ENCODE peak calls at places on chromosome 12, in nine cellular contexts. One of them, this sample, is unnamed.

GRCh38 chr12:108575199-108575912 is 13.0 kb downstream of the ISCU start:
- DNase-seq in activated T-cell treated with anti-CD3 and anti-CD28 coated beads for 1 hour: no peak
- DNase-seq in activated CD4-positive, alpha-beta T cell treated with anti-CD3 and anti-CD28 coated beads for 24 hours: no peak
- DNase-seq in cardiac muscle cell: no peak
- DNase-seq in NCI-H2081: no peak
- DNase-seq in germinal center: no peak
- DNase-seq in cerebellum: no peak
- DNase-seq in NCI-H1436 treated with DMSO at 0.1 percent for 48 hours: no peak
- DNase-seq in CD4-positive, alpha-beta T cell: no peak
- DNase-seq in this sample: no peak

GRCh38 chr12:57235012-57235727 is 5.7 kb downstream of the SHMT2 start:
- DNase-seq in activated T-cell treated with anti-CD3 and anti-CD28 coated beads for 1 hour: no peak
- DNase-seq in activated CD4-positive, alpha-beta T cell treated with anti-CD3 and anti-CD28 coated beads for 24 hours: no peak
- DNase-seq in cardiac muscle cell: no peak
- DNase-seq in NCI-H2081: peak
- DNase-seq in germinal center: no peak
- DNase-seq in cerebellum: no peak
- DNase-seq in NCI-H1436 treated with DMSO at 0.1 percent for 48 hours: no peak
- DNase-seq in CD4-positive, alpha-beta T cell: no peak
- DNase-seq in this sample: no peak

GRCh38 chr12:7667025-7667575 is 1.4 kb upstream of the APOBEC1 start:
- DNase-seq in activated T-cell treated with anti-CD3 and anti-CD28 coated beads for 1 hour: no peak
- DNase-seq in activated CD4-positive, alpha-beta T cell treated with anti-CD3 and anti-CD28 coated beads for 24 hours: no peak
- DNase-seq in cardiac muscle cell: peak
- DNase-seq in NCI-H2081: no peak
- DNase-seq in germinal center: no peak
- DNase-seq in cerebellum: no peak
- DNase-seq in NCI-H1436 treated with DMSO at 0.1 percent for 48 hours: no peak
- DNase-seq in CD4-positive, alpha-beta T cell: no peak
- DNase-seq in this sample: no peak

GRCh38 chr12:68792952-68793351 is 15.0 kb upstream of the MDM2 start:
- DNase-seq in activated T-cell treated with anti-CD3 and anti-CD28 coated beads for 1 hour: no peak
- DNase-seq in activated CD4-positive, alpha-beta T cell treated with anti-CD3 and anti-CD28 coated beads for 24 hours: no peak
- DNase-seq in cardiac muscle cell: no peak
- DNase-seq in NCI-H2081: peak
- DNase-seq in germinal center: peak
- DNase-seq in cerebellum: no peak
- DNase-seq in NCI-H1436 treated with DMSO at 0.1 percent for 48 hours: no peak
- DNase-seq in CD4-positive, alpha-beta T cell: no peak
- DNase-seq in this sample: peak

GRCh38 chr12:114425031-114425626 is 19.2 kb upstream of the TBX5 start:
- DNase-seq in activated T-cell treated with anti-CD3 and anti-CD28 coated beads for 1 hour: no peak
- DNase-seq in activated CD4-positive, alpha-beta T cell treated with anti-CD3 and anti-CD28 coated beads for 24 hours: no peak
- DNase-seq in cardiac muscle cell: no peak
- DNase-seq in NCI-H2081: no peak
- DNase-seq in germinal center: no peak
- DNase-seq in cerebellum: no peak
- DNase-seq in NCI-H1436 treated with DMSO at 0.1 percent for 48 hours: no peak
- DNase-seq in CD4-positive, alpha-beta T cell: no peak
- DNase-seq in this sample: no peak

GRCh38 chr12:131783915-131784541 is 44.2 kb upstream of the MMP17 start:
- DNase-seq in activated T-cell treated with anti-CD3 and anti-CD28 coated beads for 1 hour: no peak
- DNase-seq in activated CD4-positive, alpha-beta T cell treated with anti-CD3 and anti-CD28 coated beads for 24 hours: no peak
- DNase-seq in cardiac muscle cell: no peak
- DNase-seq in NCI-H2081: no peak
- DNase-seq in germinal center: no peak
- DNase-seq in cerebellum: no peak
- DNase-seq in NCI-H1436 treated with DMSO at 0.1 percent for 48 hours: no peak
- DNase-seq in CD4-positive, alpha-beta T cell: no peak
- DNase-seq in this sample: no peak

GRCh38 chr12:32440120-32440865 is 40.9 kb downstream of the FGD4 start:
- DNase-seq in activated T-cell treated with anti-CD3 and anti-CD28 coated beads for 1 hour: no peak
- DNase-seq in activated CD4-positive, alpha-beta T cell treated with anti-CD3 and anti-CD28 coated beads for 24 hours: no peak
- DNase-seq in cardiac muscle cell: no peak
- DNase-seq in NCI-H2081: no peak
- DNase-seq in germinal center: no peak
- DNase-seq in cerebellum: no peak
- DNase-seq in NCI-H1436 treated with DMSO at 0.1 percent for 48 hours: no peak
- DNase-seq in CD4-positive, alpha-beta T cell: no peak
- DNase-seq in this sample: no peak

GRCh38 chr12:121209629-121210572 is at the start of gene P2RX4:
- DNase-seq in activated T-cell treated with anti-CD3 and anti-CD28 coated beads for 1 hour: peak
- DNase-seq in activated CD4-positive, alpha-beta T cell treated with anti-CD3 and anti-CD28 coated beads for 24 hours: peak
- DNase-seq in cardiac muscle cell: peak
- DNase-seq in NCI-H2081: peak
- DNase-seq in germinal center: peak
- DNase-seq in cerebellum: peak
- DNase-seq in NCI-H1436 treated with DMSO at 0.1 percent for 48 hours: peak
- DNase-seq in CD4-positive, alpha-beta T cell: peak
- DNase-seq in this sample: peak

GRCh38 chr12:57722716-57723629 is 15.6 kb downstream of the AGAP2 start:
- DNase-seq in activated T-cell treated with anti-CD3 and anti-CD28 coated beads for 1 hour: no peak
- DNase-seq in activated CD4-positive, alpha-beta T cell treated with anti-CD3 and anti-CD28 coated beads for 24 hours: no peak
- DNase-seq in cardiac muscle cell: no peak
- DNase-seq in NCI-H2081: peak
- DNase-seq in germinal center: no peak
- DNase-seq in cerebellum: peak
- DNase-seq in NCI-H1436 treated with DMSO at 0.1 percent for 48 hours: no peak
- DNase-seq in CD4-positive, alpha-beta T cell: no peak
- DNase-seq in this sample: no peak

GRCh38 chr12:89208661-89209096 is 143.6 kb downstream of the DUSP6 start:
- DNase-seq in activated T-cell treated with anti-CD3 and anti-CD28 coated beads for 1 hour: no peak
- DNase-seq in activated CD4-positive, alpha-beta T cell treated with anti-CD3 and anti-CD28 coated beads for 24 hours: no peak
- DNase-seq in cardiac muscle cell: no peak
- DNase-seq in NCI-H2081: no peak
- DNase-seq in germinal center: no peak
- DNase-seq in cerebellum: no peak
- DNase-seq in NCI-H1436 treated with DMSO at 0.1 percent for 48 hours: no peak
- DNase-seq in CD4-positive, alpha-beta T cell: no peak
- DNase-seq in this sample: no peak

GRCh38 chr12:3668479-3669165 is 84.3 kb downstream of the CRACR2A start:
- DNase-seq in activated T-cell treated with anti-CD3 and anti-CD28 coated beads for 1 hour: no peak
- DNase-seq in activated CD4-positive, alpha-beta T cell treated with anti-CD3 and anti-CD28 coated beads for 24 hours: no peak
- DNase-seq in cardiac muscle cell: no peak
- DNase-seq in NCI-H2081: no peak
- DNase-seq in germinal center: no peak
- DNase-seq in cerebellum: peak
- DNase-seq in NCI-H1436 treated with DMSO at 0.1 percent for 48 hours: no peak
- DNase-seq in CD4-positive, alpha-beta T cell: no peak
- DNase-seq in this sample: no peak

GRCh38 chr12:12870454-12870853 is 20.9 kb upstream of the GPRC5A start:
- DNase-seq in activated T-cell treated with anti-CD3 and anti-CD28 coated beads for 1 hour: no peak
- DNase-seq in activated CD4-positive, alpha-beta T cell treated with anti-CD3 and anti-CD28 coated beads for 24 hours: no peak
- DNase-seq in cardiac muscle cell: no peak
- DNase-seq in NCI-H2081: no peak
- DNase-seq in germinal center: no peak
- DNase-seq in cerebellum: no peak
- DNase-seq in NCI-H1436 treated with DMSO at 0.1 percent for 48 hours: no peak
- DNase-seq in CD4-positive, alpha-beta T cell: no peak
- DNase-seq in this sample: no peak

GRCh38 chr12:108722992-108723766 is 8.1 kb downstream of the CORO1C start:
- DNase-seq in activated T-cell treated with anti-CD3 and anti-CD28 coated beads for 1 hour: no peak
- DNase-seq in activated CD4-positive, alpha-beta T cell treated with anti-CD3 and anti-CD28 coated beads for 24 hours: no peak
- DNase-seq in cardiac muscle cell: no peak
- DNase-seq in NCI-H2081: no peak
- DNase-seq in germinal center: no peak
- DNase-seq in cerebellum: no peak
- DNase-seq in NCI-H1436 treated with DMSO at 0.1 percent for 48 hours: no peak
- DNase-seq in CD4-positive, alpha-beta T cell: no peak
- DNase-seq in this sample: no peak

GRCh38 chr12:113065126-113066007 is 8.8 kb downstream of the DTX1 start:
- DNase-seq in activated T-cell treated with anti-CD3 and anti-CD28 coated beads for 1 hour: no peak
- DNase-seq in activated CD4-positive, alpha-beta T cell treated with anti-CD3 and anti-CD28 coated beads for 24 hours: no peak
- DNase-seq in cardiac muscle cell: peak
- DNase-seq in NCI-H2081: peak
- DNase-seq in germinal center: peak
- DNase-seq in cerebellum: no peak
- DNase-seq in NCI-H1436 treated with DMSO at 0.1 percent for 48 hours: no peak
- DNase-seq in CD4-positive, alpha-beta T cell: no peak
- DNase-seq in this sample: peak

GRCh38 chr12:61566183-61566582 is 694.0 kb upstream of the USP15 start:
- DNase-seq in activated T-cell treated with anti-CD3 and anti-CD28 coated beads for 1 hour: no peak
- DNase-seq in activated CD4-positive, alpha-beta T cell treated with anti-CD3 and anti-CD28 coated beads for 24 hours: no peak
- DNase-seq in cardiac muscle cell: no peak
- DNase-seq in NCI-H2081: no peak
- DNase-seq in germinal center: no peak
- DNase-seq in cerebellum: no peak
- DNase-seq in NCI-H1436 treated with DMSO at 0.1 percent for 48 hours: no peak
- DNase-seq in CD4-positive, alpha-beta T cell: no peak
- DNase-seq in this sample: no peak

GRCh38 chr12:6570264-6570887 is 2.3 kb upstream of the NOP2 start:
- DNase-seq in activated T-cell treated with anti-CD3 and anti-CD28 coated beads for 1 hour: no peak
- DNase-seq in activated CD4-positive, alpha-beta T cell treated with anti-CD3 and anti-CD28 coated beads for 24 hours: no peak
- DNase-seq in cardiac muscle cell: peak
- DNase-seq in NCI-H2081: peak
- DNase-seq in germinal center: peak
- DNase-seq in cerebellum: no peak
- DNase-seq in NCI-H1436 treated with DMSO at 0.1 percent for 48 hours: no peak
- DNase-seq in CD4-positive, alpha-beta T cell: peak
- DNase-seq in this sample: peak

GRCh38 chr12:52617403-52617785 is 965 bp downstream of the KRT73 start:
- DNase-seq in activated T-cell treated with anti-CD3 and anti-CD28 coated beads for 1 hour: no peak
- DNase-seq in activated CD4-positive, alpha-beta T cell treated with anti-CD3 and anti-CD28 coated beads for 24 hours: no peak
- DNase-seq in cardiac muscle cell: no peak
- DNase-seq in NCI-H2081: no peak
- DNase-seq in germinal center: no peak
- DNase-seq in cerebellum: no peak
- DNase-seq in NCI-H1436 treated with DMSO at 0.1 percent for 48 hours: no peak
- DNase-seq in CD4-positive, alpha-beta T cell: no peak
- DNase-seq in this sample: no peak

GRCh38 chr12:10753066-10753465 is 29.9 kb upstream of the YBX3 start:
- DNase-seq in activated T-cell treated with anti-CD3 and anti-CD28 coated beads for 1 hour: no peak
- DNase-seq in activated CD4-positive, alpha-beta T cell treated with anti-CD3 and anti-CD28 coated beads for 24 hours: no peak
- DNase-seq in cardiac muscle cell: no peak
- DNase-seq in NCI-H2081: no peak
- DNase-seq in germinal center: no peak
- DNase-seq in cerebellum: no peak
- DNase-seq in NCI-H1436 treated with DMSO at 0.1 percent for 48 hours: no peak
- DNase-seq in CD4-positive, alpha-beta T cell: no peak
- DNase-seq in this sample: no peak

GRCh38 chr12:104479141-104479662 is 22.5 kb downstream of the CHST11 start:
- DNase-seq in activated T-cell treated with anti-CD3 and anti-CD28 coated beads for 1 hour: no peak
- DNase-seq in activated CD4-positive, alpha-beta T cell treated with anti-CD3 and anti-CD28 coated beads for 24 hours: no peak
- DNase-seq in cardiac muscle cell: no peak
- DNase-seq in NCI-H2081: no peak
- DNase-seq in germinal center: no peak
- DNase-seq in cerebellum: no peak
- DNase-seq in NCI-H1436 treated with DMSO at 0.1 percent for 48 hours: no peak
- DNase-seq in CD4-positive, alpha-beta T cell: no peak
- DNase-seq in this sample: no peak

GRCh38 chr12:4736048-4736447 is 15.8 kb downstream of the GALNT8 start:
- DNase-seq in activated T-cell treated with anti-CD3 and anti-CD28 coated beads for 1 hour: no peak
- DNase-seq in activated CD4-positive, alpha-beta T cell treated with anti-CD3 and anti-CD28 coated beads for 24 hours: no peak
- DNase-seq in cardiac muscle cell: no peak
- DNase-seq in NCI-H2081: no peak
- DNase-seq in germinal center: no peak
- DNase-seq in cerebellum: no peak
- DNase-seq in NCI-H1436 treated with DMSO at 0.1 percent for 48 hours: no peak
- DNase-seq in CD4-positive, alpha-beta T cell: no peak
- DNase-seq in this sample: no peak